ENCODE peak calls at places on chromosomes 13 and 19, in five cellular contexts. B, Q, L, A and U are unnamed samples.
A peak's percentile ranks its signal among the peaks of the same experiment; 100 is the strongest.

GRCh38 chr13:36418022-36418805 is 14.1 kb upstream of the CCNA1 start:
- DNase-seq in B (no peak), Q (no peak), L (no peak), A (no peak), U (no peak)

GRCh38 chr13:39897636-39898035 is 242.2 kb downstream of the COG6 start:
- DNase-seq in B (no peak), Q (no peak), L (no peak), A (no peak), U (no peak)

GRCh38 chr13:25249001-25249543 is 38.2 kb downstream of the MTMR6 start:
- DNase-seq in B (peak; percentile 10), Q (no peak), L (no peak), A (peak; percentile 17), U (no peak)

GRCh38 chr19:13983213-13983889 is 22.8 kb downstream of the RFX1 start:
- DNase-seq in B (no peak), Q (no peak), L (no peak), A (no peak), U (no peak)

GRCh38 chr19:45162464-45163143 is 1.8 kb upstream of the NKPD1 start:
- DNase-seq in B (no peak), Q (no peak), L (no peak), A (peak; percentile 3), U (no peak)

GRCh38 chr13:43804461-43805070 is 17.8 kb upstream of the ENOX1 start:
- DNase-seq in B (no peak), Q (no peak), L (no peak), A (no peak), U (no peak)

GRCh38 chr19:45161715-45162463 is 1.1 kb upstream of the NKPD1 start:
- DNase-seq in B (no peak), Q (no peak), L (no peak), A (peak; percentile 77), U (no peak)

GRCh38 chr13:67421475-67421874 is 191.3 kb upstream of the PCDH9 start:
- DNase-seq in B (no peak), Q (no peak), L (no peak), A (no peak), U (no peak)

GRCh38 chr19:52464798-52465470 is 11.6 kb downstream of the ZNF578 start:
- DNase-seq in B (no peak), Q (no peak), L (no peak), A (peak; percentile 53), U (peak; percentile 42)

GRCh38 chr19:50814883-50815282 is 8.7 kb downstream of the KLK1 start:
- DNase-seq in B (no peak), Q (no peak), L (no peak), A (no peak), U (no peak)

GRCh38 chr19:42200116-42200740 is 17.2 kb downstream of the DEDD2 start:
- DNase-seq in B (no peak), Q (no peak), L (no peak), A (no peak), U (no peak)

GRCh38 chr19:35768082-35768421 is 7.3 kb upstream of the ARHGAP33 start:
- DNase-seq in B (no peak), Q (no peak), L (no peak), A (no peak), U (no peak)

GRCh38 chr13:41995946-41996345 is 35.0 kb upstream of the VWA8 start:
- DNase-seq in B (no peak), Q (no peak), L (no peak), A (no peak), U (no peak)

GRCh38 chr19:17129377-17129776 is 53.8 kb downstream of the MYO9B start:
- DNase-seq in B (no peak), Q (no peak), L (no peak), A (no peak), U (no peak)

GRCh38 chr13:42819712-42820111 is 38.3 kb downstream of the FAM216B start:
- DNase-seq in B (no peak), Q (no peak), L (no peak), A (no peak), U (no peak)